ENCODE peak calls at places on chromosomes 3 and 15, in five cellular contexts. T is A673, S is fibroblast of lung, B is kidney, A is astrocyte. D is an unnamed sample.

GRCh38 chr3:140384876-140385275 is 293.0 kb upstream of the TRIM42 start:
- DNase-seq in T (no peak), S (no peak), B (no peak), A (no peak), D (no peak)

GRCh38 chr3:176916777-176917176 is 280.5 kb downstream of the TBL1XR1 start:
- DNase-seq in T (no peak), S (no peak), B (no peak), A (no peak), D (no peak)

GRCh38 chr15:73626072-73626471 is 7.1 kb downstream of the NPTN start:
- DNase-seq in T (no peak), S (no peak), B (no peak), A (no peak), D (no peak)

GRCh38 chr3:64740232-64740631 is 52.4 kb upstream of the ADAMTS9 start:
- DNase-seq in T (no peak), S (peak; percentile 56), B (no peak), A (peak; percentile 30), D (no peak)

GRCh38 chr3:188663839-188664238 is 507.9 kb upstream of the TPRG1 start:
- DNase-seq in T (no peak), S (no peak), B (no peak), A (no peak), D (no peak)

GRCh38 chr3:114880078-114880477 is 267.0 kb downstream of the ZBTB20 start:
- DNase-seq in T (no peak), S (peak; percentile 5), B (no peak), A (peak; percentile 34), D (no peak)

GRCh38 chr15:99143655-99144610 is 39.1 kb downstream of the SYNM start:
- DNase-seq in T (no peak), S (peak; percentile 66), B (no peak), A (no peak), D (no peak)

GRCh38 chr15:67178569-67179210 is 75.8 kb downstream of the AAGAB start:
- DNase-seq in T (no peak), S (peak; percentile 98), B (peak; percentile 47), A (peak; percentile 99), D (peak; percentile 38)

GRCh38 chr3:34015204-34016142 is 217.0 kb downstream of the PDCD6IP start:
- DNase-seq in T (peak; percentile 85), S (peak; percentile 51), B (no peak), A (no peak), D (no peak)

GRCh38 chr3:105832618-105833017 is 36.2 kb downstream of the CBLB start:
- DNase-seq in T (no peak), S (no peak), B (no peak), A (no peak), D (no peak)

GRCh38 chr15:80234883-80235282 is 17.1 kb downstream of the CTXND1 start:
- DNase-seq in T (peak; percentile 35), S (peak; percentile 32), B (no peak), A (no peak), D (no peak)

GRCh38 chr15:22873204-22873701 is 34.8 kb downstream of the NIPA2 start:
- DNase-seq in T (peak; percentile 85), S (peak; percentile 65), B (peak; percentile 48), A (peak; percentile 94), D (no peak)

GRCh38 chr3:143749926-143750325 is 98.3 kb downstream of the SLC9A9 start:
- DNase-seq in T (no peak), S (no peak), B (no peak), A (no peak), D (no peak)

GRCh38 chr15:25695875-25696760 is 167.0 kb downstream of the ATP10A start:
- DNase-seq in T (no peak), S (no peak), B (no peak), A (no peak), D (peak; percentile 36)

GRCh38 chr15:25691544-25692430 is 171.3 kb downstream of the ATP10A start:
- DNase-seq in T (no peak), S (peak; percentile 37), B (no peak), A (no peak), D (peak; percentile 34)

GRCh38 chr15:25694238-25694584 is 168.9 kb downstream of the ATP10A start:
- DNase-seq in T (no peak), S (no peak), B (no peak), A (no peak), D (peak; percentile 36)

GRCh38 chr15:25694823-25695312 is 168.3 kb downstream of the ATP10A start:
- DNase-seq in T (no peak), S (no peak), B (no peak), A (no peak), D (peak; percentile 83)

DNA sequence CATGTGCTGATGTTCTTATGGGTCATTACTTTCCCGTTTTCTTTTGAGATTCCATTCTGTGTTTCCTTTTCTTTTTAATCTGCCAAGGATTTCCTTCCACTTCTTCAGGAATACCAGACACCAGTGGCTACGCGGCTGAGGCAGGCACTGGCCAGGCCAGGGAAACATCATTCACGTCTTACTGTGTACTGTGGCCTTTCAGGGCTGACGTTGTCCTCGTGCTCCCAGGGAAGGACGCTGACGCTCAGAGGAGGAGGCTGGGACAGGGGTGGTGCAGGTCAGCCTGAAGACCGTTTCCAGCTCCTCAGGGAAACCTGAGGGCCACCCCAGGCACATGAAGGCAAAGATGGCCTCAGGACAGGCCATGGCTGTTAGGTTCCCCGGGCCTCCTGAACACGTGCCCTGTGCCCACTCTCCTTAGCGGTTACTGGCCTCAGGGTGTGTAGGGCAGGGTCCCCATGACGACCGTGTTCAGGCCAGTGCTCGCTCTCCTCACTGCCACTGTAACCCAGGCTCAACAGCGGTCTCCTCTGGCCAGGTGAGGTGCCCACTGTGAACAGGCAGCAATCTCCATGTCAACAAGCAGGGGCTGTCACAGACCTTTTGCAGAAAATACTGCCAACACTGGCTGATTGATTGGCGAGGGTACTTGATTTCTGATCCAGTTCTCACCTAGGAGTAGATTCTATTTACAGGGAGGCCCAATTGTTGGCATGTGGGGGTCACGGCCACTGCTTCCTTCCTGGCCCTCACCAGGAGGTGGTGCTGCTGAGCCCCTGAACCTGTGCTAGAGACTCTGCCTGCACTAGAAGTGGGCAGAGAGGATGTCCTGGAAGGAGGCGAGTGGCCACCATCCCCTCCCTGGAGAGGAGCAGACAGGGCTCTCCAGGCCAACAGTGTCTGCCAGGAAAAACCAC is 169.5 kb downstream of the ATP10A start:
- DNase-seq in T (no peak), S (peak; percentile 38), B (no peak), A (no peak), D (peak; percentile 57)
- TF ChIP-seq CTCF in T (peak; percentile 41), S (peak; percentile 63), B (peak; percentile 32), A (peak; percentile 56), D (peak; percentile 82)

GRCh38 chr3:41205591-41205990 is 6.3 kb downstream of the CTNNB1 start:
- DNase-seq in T (no peak), S (no peak), B (no peak), A (no peak), D (no peak)

GRCh38 chr3:41204369-41204768 is 5.1 kb downstream of the CTNNB1 start:
- DNase-seq in T (no peak), S (no peak), B (no peak), A (no peak), D (no peak)

GRCh38 chr3:41202075-41202833 is 2.9 kb downstream of the CTNNB1 start:
- DNase-seq in T (no peak), S (no peak), B (no peak), A (no peak), D (no peak)

GRCh38 chr3:41200669-41201021 is 1.3 kb downstream of the CTNNB1 start:
- DNase-seq in T (peak; percentile 15), S (peak; percentile 49), B (no peak), A (peak; percentile 70), D (no peak)

GRCh38 chr3:41202834-41203345 is 3.6 kb downstream of the CTNNB1 start:
- DNase-seq in T (peak; percentile 47), S (peak; percentile 70), B (no peak), A (peak; percentile 49), D (no peak)
- TF ChIP-seq CTCF in T (peak; percentile 44), S (peak; percentile 24), B (peak; percentile 33), A (peak; percentile 35), D (peak; percentile 79)

GRCh38 chr15:57545995-57546394 is 45.7 kb upstream of the MYZAP start:
- DNase-seq in T (no peak), S (no peak), B (no peak), A (no peak), D (no peak)
- TF ChIP-seq CTCF in T (no peak), S (no peak), B (no peak), A (no peak), D (peak; percentile 20)

DNA sequence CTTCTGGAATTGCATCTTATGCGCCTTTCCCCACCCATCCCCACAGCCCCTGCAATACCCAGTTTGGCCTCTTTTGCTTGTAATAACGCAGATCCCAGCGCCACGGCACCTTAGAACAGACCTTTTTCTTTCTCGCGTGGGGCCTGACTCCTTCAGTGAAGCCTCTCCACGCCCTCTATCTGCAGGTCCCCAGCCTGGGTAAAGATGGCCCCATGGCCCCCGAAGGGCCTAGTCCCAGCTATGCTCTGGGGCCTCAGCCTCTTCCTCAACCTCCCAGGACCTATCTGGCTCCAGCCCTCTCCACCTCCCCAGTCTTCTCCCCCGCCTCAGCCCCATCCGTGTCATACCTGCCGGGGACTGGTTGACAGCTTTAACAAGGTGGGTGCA is 594 bp downstream of the CRELD1 start:
- DNase-seq in T (no peak), S (no peak), B (no peak), A (peak; percentile 24), D (no peak)
- TF ChIP-seq CTCF in T (peak; percentile 31), S (no peak), B (peak; percentile 2), A (peak; percentile 13), D (peak; percentile 43)

GRCh38 chr3:189687475-189687874 is 56.3 kb downstream of the TP63 start:
- DNase-seq in T (no peak), S (no peak), B (no peak), A (no peak), D (no peak)
- TF ChIP-seq CTCF in T (no peak), S (no peak), B (no peak), A (no peak), D (no peak)

GRCh38 chr15:76336254-76337046 is at the start of gene ISL2:
- DNase-seq in T (peak; percentile 95), S (peak; percentile 89), B (peak; percentile 83), A (no peak), D (no peak)

GRCh38 chr15:76339302-76340197 is 3.0 kb downstream of the ISL2 start:
- DNase-seq in T (no peak), S (peak; percentile 58), B (no peak), A (peak; percentile 24), D (no peak)

GRCh38 chr15:76338555-76339301 is 2.2 kb downstream of the ISL2 start:
- DNase-seq in T (no peak), S (no peak), B (no peak), A (no peak), D (no peak)

GRCh38 chr15:76337047-76337738 is 620 bp downstream of the ISL2 start:
- DNase-seq in T (peak; percentile 57), S (peak; percentile 45), B (no peak), A (no peak), D (no peak)

DNA sequence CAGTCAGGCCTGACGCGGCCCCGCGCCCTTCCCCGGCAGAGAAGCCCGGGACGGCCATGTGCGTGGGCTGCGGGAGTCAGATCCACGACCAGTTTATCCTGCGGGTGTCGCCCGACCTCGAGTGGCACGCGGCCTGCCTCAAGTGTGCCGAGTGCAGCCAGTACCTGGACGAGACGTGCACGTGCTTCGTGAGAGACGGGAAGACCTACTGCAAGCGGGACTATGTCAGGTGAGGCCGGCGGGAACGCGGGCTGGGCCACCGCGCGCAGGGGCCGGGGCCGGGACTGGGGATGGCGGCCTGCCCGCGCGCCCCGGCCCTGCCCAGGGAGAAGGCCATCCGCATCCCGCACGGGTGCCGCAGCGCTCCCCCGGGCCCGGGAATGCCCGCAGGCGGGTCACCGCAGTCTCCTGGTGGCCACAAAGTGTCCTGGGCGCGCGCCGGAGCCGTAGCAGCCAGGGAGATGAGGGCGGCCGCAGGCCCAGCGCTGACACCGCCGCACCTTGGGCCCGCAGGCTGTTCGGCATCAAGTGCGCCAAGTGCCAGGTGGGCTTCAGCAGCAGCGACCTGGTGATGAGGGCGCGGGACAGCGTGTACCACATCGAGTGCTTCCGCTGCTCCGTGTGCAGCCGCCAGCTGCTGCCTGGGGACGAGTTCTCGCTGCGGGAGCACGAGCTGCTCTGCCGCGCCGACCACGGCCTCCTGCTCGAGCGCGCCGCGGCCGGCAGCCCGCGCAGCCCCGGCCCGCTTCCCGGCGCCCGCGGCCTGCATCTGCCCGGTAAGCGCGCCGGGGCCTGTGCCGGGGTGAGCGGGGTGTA is 1.4 kb downstream of the ISL2 start:
- DNase-seq in T (no peak), S (no peak), B (no peak), A (no peak), D (no peak)
- TF ChIP-seq CTCF in T (no peak), S (no peak), B (no peak), A (no peak), D (no peak)